ENCODE peak calls at places on chromosomes 3 and 15, in five cellular contexts. K is HepG2, W is A549, F is heart left ventricle, N is HCT116. V is an unnamed sample.

GRCh38 chr15:81174125-81174524 is 22.6 kb upstream of the IL16 start:
- ATAC-seq in K (no peak), W (no peak), F (peak; percentile 18), N (no peak), V (no peak)

GRCh38 chr15:70245932-70246622 is 148.4 kb upstream of the TLE3 start:
- ATAC-seq in K (no peak), W (peak; percentile 55), F (peak; percentile 76), N (peak; percentile 81), V (no peak)

GRCh38 chr3:73547427-73548036 is 77.2 kb downstream of the PDZRN3 start:
- ATAC-seq in K (no peak), W (no peak), F (peak; percentile 58), N (no peak), V (no peak)

GRCh38 chr3:53754325-53754724 is 91.9 kb downstream of the CHDH start:
- ATAC-seq in K (no peak), W (no peak), F (peak; percentile 48), N (no peak), V (peak; percentile 61)

GRCh38 chr15:68489426-68489825 is 57.5 kb upstream of the ITGA11 start:
- ATAC-seq in K (no peak), W (no peak), F (no peak), N (no peak), V (no peak)

GRCh38 chr3:148075829-148076716 is 621.6 kb upstream of the AGTR1 start:
- ATAC-seq in K (peak; percentile 86), W (peak; percentile 80), F (no peak), N (peak; percentile 90), V (no peak)

GRCh38 chr15:38216763-38217162 is 35.9 kb upstream of the SPRED1 start:
- ATAC-seq in K (peak; percentile 43), W (peak; percentile 50), F (no peak), N (no peak), V (no peak)

GRCh38 chr3:185661772-185662171 is 75.7 kb downstream of the SENP2 start:
- ATAC-seq in K (no peak), W (no peak), F (no peak), N (no peak), V (no peak)

GRCh38 chr3:177713921-177714900 is 516.9 kb upstream of the TBL1XR1 start:
- ATAC-seq in K (no peak), W (no peak), F (no peak), N (no peak), V (no peak)

GRCh38 chr3:123745184-123745855 is 138.8 kb downstream of the MYLK start:
- ATAC-seq in K (peak; percentile 84), W (no peak), F (no peak), N (peak; percentile 65), V (no peak)

GRCh38 chr3:42001777-42002176 is 39.9 kb upstream of the ULK4 start:
- ATAC-seq in K (no peak), W (no peak), F (no peak), N (no peak), V (no peak)

GRCh38 chr3:127337911-127338531 is 50.2 kb upstream of the PRR20G start:
- ATAC-seq in K (no peak), W (no peak), F (no peak), N (no peak), V (no peak)

GRCh38 chr3:4885322-4885721 is 93.9 kb upstream of the BHLHE40 start:
- ATAC-seq in K (no peak), W (peak; percentile 47), F (no peak), N (no peak), V (no peak)

GRCh38 chr3:105610473-105610872 is 243.8 kb downstream of the ALCAM start:
- ATAC-seq in K (no peak), W (no peak), F (no peak), N (no peak), V (no peak)

GRCh38 chr3:178847170-178847569 is 224.4 kb downstream of the ZMAT3 start:
- ATAC-seq in K (no peak), W (no peak), F (peak; percentile 93), N (no peak), V (no peak)

GRCh38 chr3:154168998-154169880 is 48.0 kb downstream of the ARHGEF26 start:
- ATAC-seq in K (no peak), W (no peak), F (no peak), N (no peak), V (no peak)

GRCh38 chr3:45029661-45030060 is 3.6 kb downstream of the CLEC3B start:
- ATAC-seq in K (no peak), W (no peak), F (no peak), N (no peak), V (no peak)

GRCh38 chr15:60005352-60006202 is 1.5 kb downstream of the FOXB1 start:
- ATAC-seq in K (peak; percentile 58), W (peak; percentile 5), F (no peak), N (no peak), V (no peak)

GRCh38 chr15:75508741-75509532 is 57.4 kb upstream of the SIN3A start:
- ATAC-seq in K (no peak), W (peak; percentile 92), F (no peak), N (peak; percentile 70), V (no peak)

GRCh38 chr15:69782809-69783208 is 314.9 kb downstream of the TLE3 start:
- ATAC-seq in K (no peak), W (no peak), F (no peak), N (no peak), V (no peak)

GRCh38 chr15:57150066-57150865 is 226.0 kb upstream of the CGNL1 start:
- ATAC-seq in K (no peak), W (no peak), F (no peak), N (no peak), V (no peak)

GRCh38 chr3:67858492-67858891 is 204.1 kb upstream of the SUCLG2 start:
- ATAC-seq in K (no peak), W (no peak), F (no peak), N (no peak), V (no peak)

GRCh38 chr3:11509175-11510000 is 134.3 kb downstream of the VGLL4 start:
- ATAC-seq in K (peak; percentile 93), W (peak; percentile 69), F (peak; percentile 95), N (no peak), V (peak; percentile 91)

GRCh38 chr15:39132071-39132470 is 448.8 kb upstream of the THBS1 start:
- ATAC-seq in K (no peak), W (no peak), F (no peak), N (no peak), V (no peak)

GRCh38 chr15:35753486-35753885 is 207.5 kb upstream of the DPH6 start:
- ATAC-seq in K (no peak), W (no peak), F (peak; percentile 28), N (peak; percentile 41), V (no peak)

GRCh38 chr3:122094125-122094524 is 39.0 kb downstream of the CD86 start:
- ATAC-seq in K (no peak), W (no peak), F (no peak), N (no peak), V (no peak)

GRCh38 chr3:9902372-9903237 is at the start of gene IL17RE:
- ATAC-seq in K (peak; percentile 70), W (peak; percentile 20), F (peak; percentile 22), N (peak; percentile 91), V (no peak)

GRCh38 chr3:197406266-197406665 is 107.9 kb upstream of the DLG1 start:
- ATAC-seq in K (no peak), W (no peak), F (peak; percentile 69), N (no peak), V (peak; percentile 57)

GRCh38 chr15:62228604-62229003 is 63.5 kb upstream of the C2CD4B start:
- ATAC-seq in K (no peak), W (no peak), F (no peak), N (no peak), V (no peak)

GRCh38 chr3:47381317-47382157 is 716 bp downstream of the PTPN23 start:
- ATAC-seq in K (peak; percentile 79), W (peak; percentile 81), F (peak; percentile 82), N (peak; percentile 80), V (peak; percentile 84)
- TF ChIP-seq POLR2A in K (peak; percentile 55), W (no peak), F (no peak), N (peak; percentile 25), V (no peak)

GRCh38 chr3:12584091-12584490 is 27.2 kb downstream of the MKRN2 start:
- ATAC-seq in K (peak; percentile 3), W (no peak), F (peak; percentile 4), N (no peak), V (no peak)
- TF ChIP-seq POLR2A in K (no peak), W (no peak), F (no peak), N (no peak), V (no peak)

GRCh38 chr3:100400782-100401673 is at the start of the genes LNP1 and TOMM70:
- ATAC-seq in K (peak; percentile 96), W (peak; percentile 96), F (peak; percentile 98), N (peak; percentile 95), V (peak; percentile 98)
- TF ChIP-seq POLR2A in K (peak; percentile 98), W (peak; percentile 83), F (no peak), N (peak; percentile 63), V (peak; percentile 35)

DNA sequence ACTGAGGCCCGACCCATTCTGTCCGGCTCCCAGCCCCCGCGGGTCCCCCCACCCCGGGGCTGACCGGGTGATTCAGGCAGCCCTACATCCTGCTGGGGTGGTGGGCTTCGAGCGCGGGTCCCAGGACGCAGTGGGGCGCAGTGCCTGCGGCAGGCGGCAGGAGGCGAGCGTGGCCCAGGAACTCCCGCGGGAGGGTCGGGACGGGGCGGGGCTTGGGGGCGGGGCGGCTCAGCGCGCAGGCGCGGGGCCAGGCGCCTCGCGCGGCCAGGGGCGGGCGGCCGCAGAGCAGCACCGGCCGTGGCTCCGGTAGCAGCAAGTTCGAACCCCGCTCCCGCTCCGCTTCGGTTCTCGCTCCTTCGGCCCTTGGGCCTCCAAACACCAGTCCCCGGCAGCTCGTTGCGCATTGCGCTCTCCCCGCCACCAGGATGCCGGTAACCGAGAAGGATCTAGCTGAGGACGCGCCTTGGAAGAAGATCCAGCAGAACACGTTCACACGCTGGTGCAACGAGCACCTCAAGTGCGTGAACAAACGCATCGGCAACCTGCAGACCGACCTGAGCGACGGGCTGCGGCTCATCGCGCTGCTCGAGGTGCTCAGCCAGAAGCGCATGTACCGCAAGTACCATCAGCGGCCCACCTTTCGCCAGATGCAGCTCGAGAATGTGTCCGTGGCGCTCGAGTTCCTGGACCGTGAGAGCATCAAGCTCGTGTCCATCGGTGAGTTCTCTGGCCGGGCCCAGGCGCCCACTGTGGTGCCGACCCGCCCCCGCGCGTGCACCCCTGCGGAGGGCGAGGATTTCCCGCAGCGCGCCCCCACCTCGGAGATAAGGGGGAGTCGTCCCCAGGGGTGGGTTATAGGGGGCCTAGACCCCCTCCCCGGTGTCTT is at the start of gene FLNB:
- ATAC-seq in K (peak; percentile 77), W (peak; percentile 64), F (peak; percentile 85), N (peak; percentile 80), V (peak; percentile 91)
- TF ChIP-seq POLR2A in K (peak; percentile 92), W (peak; percentile 93), F (no peak), N (peak; percentile 93), V (peak; percentile 68)

GRCh38 chr3:19147905-19148767 is at the start of gene KCNH8:
- ATAC-seq in K (no peak), W (no peak), F (peak; percentile 8), N (peak; percentile 43), V (no peak)
- TF ChIP-seq POLR2A in K (no peak), W (no peak), F (no peak), N (no peak), V (no peak)

V was measured in gastroesophageal sphincter.